ENCODE peak calls at places on chromosomes 16 and 17, in four cellular contexts. One of them, this sample, is unnamed.

GRCh38 chr17:75326587-75326955 is 37.3 kb upstream of the SLC25A19 start:
- DNase-seq in mucosa of descending colon: no peak
- DNase-seq in activated naive CD8-positive, alpha-beta T cell treated with anti-CD3 and anti-CD28 coated beads for 36 hours: no peak
- DNase-seq in heart right ventricle: no peak
- DNase-seq in this sample: no peak

GRCh38 chr16:50588276-50588675 is 40.1 kb downstream of the NKD1 start:
- DNase-seq in mucosa of descending colon: no peak
- DNase-seq in activated naive CD8-positive, alpha-beta T cell treated with anti-CD3 and anti-CD28 coated beads for 36 hours: no peak
- DNase-seq in heart right ventricle: no peak
- DNase-seq in this sample: no peak

GRCh38 chr17:42221886-42222745 is 27.8 kb upstream of the GHDC start:
- DNase-seq in mucosa of descending colon: peak; percentile 34
- DNase-seq in activated naive CD8-positive, alpha-beta T cell treated with anti-CD3 and anti-CD28 coated beads for 36 hours: peak; percentile 44
- DNase-seq in heart right ventricle: no peak
- DNase-seq in this sample: no peak

GRCh38 chr17:43723697-43724359 is 34.8 kb downstream of the SOST start:
- DNase-seq in mucosa of descending colon: no peak
- DNase-seq in activated naive CD8-positive, alpha-beta T cell treated with anti-CD3 and anti-CD28 coated beads for 36 hours: no peak
- DNase-seq in heart right ventricle: no peak
- DNase-seq in this sample: peak; percentile 84

GRCh38 chr17:19003543-19003965 is 1.0 kb downstream of the FAM83G start:
- DNase-seq in mucosa of descending colon: no peak
- DNase-seq in activated naive CD8-positive, alpha-beta T cell treated with anti-CD3 and anti-CD28 coated beads for 36 hours: no peak
- DNase-seq in heart right ventricle: no peak
- DNase-seq in this sample: peak; percentile 73

GRCh38 chr17:68288375-68288774 is 2.6 kb downstream of the SLC16A6 start:
- DNase-seq in mucosa of descending colon: no peak
- DNase-seq in activated naive CD8-positive, alpha-beta T cell treated with anti-CD3 and anti-CD28 coated beads for 36 hours: no peak
- DNase-seq in heart right ventricle: no peak
- DNase-seq in this sample: no peak

GRCh38 chr16:85554114-85554790 is 58.9 kb upstream of the GSE1 start:
- DNase-seq in mucosa of descending colon: peak; percentile 81
- DNase-seq in activated naive CD8-positive, alpha-beta T cell treated with anti-CD3 and anti-CD28 coated beads for 36 hours: peak; percentile 83
- DNase-seq in heart right ventricle: peak; percentile 82
- DNase-seq in this sample: no peak

GRCh38 chr17:7020894-7021664 is 1.8 kb upstream of the BCL6B start:
- DNase-seq in mucosa of descending colon: peak; percentile 9
- DNase-seq in activated naive CD8-positive, alpha-beta T cell treated with anti-CD3 and anti-CD28 coated beads for 36 hours: no peak
- DNase-seq in heart right ventricle: no peak
- DNase-seq in this sample: peak; percentile 53

GRCh38 chr17:13346081-13346533 is 255.6 kb downstream of the HS3ST3A1 start:
- DNase-seq in mucosa of descending colon: no peak
- DNase-seq in activated naive CD8-positive, alpha-beta T cell treated with anti-CD3 and anti-CD28 coated beads for 36 hours: no peak
- DNase-seq in heart right ventricle: no peak
- DNase-seq in this sample: no peak

GRCh38 chr17:76354747-76355310 is 1.1 kb upstream of the PRPSAP1 start:
- DNase-seq in mucosa of descending colon: no peak
- DNase-seq in activated naive CD8-positive, alpha-beta T cell treated with anti-CD3 and anti-CD28 coated beads for 36 hours: no peak
- DNase-seq in heart right ventricle: no peak
- DNase-seq in this sample: no peak

GRCh38 chr17:61218438-61218837 is 181.2 kb upstream of the TBX2 start:
- DNase-seq in mucosa of descending colon: no peak
- DNase-seq in activated naive CD8-positive, alpha-beta T cell treated with anti-CD3 and anti-CD28 coated beads for 36 hours: no peak
- DNase-seq in heart right ventricle: no peak
- DNase-seq in this sample: no peak

GRCh38 chr17:47704116-47704515 is 10.2 kb downstream of the TBKBP1 start:
- DNase-seq in mucosa of descending colon: no peak
- DNase-seq in activated naive CD8-positive, alpha-beta T cell treated with anti-CD3 and anti-CD28 coated beads for 36 hours: no peak
- DNase-seq in heart right ventricle: no peak
- DNase-seq in this sample: peak; percentile 69

GRCh38 chr17:1039511-1040215 is 42.7 kb downstream of the TIMM22 start:
- DNase-seq in mucosa of descending colon: peak; percentile 45
- DNase-seq in activated naive CD8-positive, alpha-beta T cell treated with anti-CD3 and anti-CD28 coated beads for 36 hours: no peak
- DNase-seq in heart right ventricle: peak; percentile 83
- DNase-seq in this sample: peak; percentile 88

GRCh38 chr16:17367932-17368331 is 102.8 kb downstream of the XYLT1 start:
- DNase-seq in mucosa of descending colon: peak; percentile 35
- DNase-seq in activated naive CD8-positive, alpha-beta T cell treated with anti-CD3 and anti-CD28 coated beads for 36 hours: no peak
- DNase-seq in heart right ventricle: no peak
- DNase-seq in this sample: no peak

GRCh38 chr17:57940217-57940616 is 15.0 kb downstream of the CUEDC1 start:
- DNase-seq in mucosa of descending colon: no peak
- DNase-seq in activated naive CD8-positive, alpha-beta T cell treated with anti-CD3 and anti-CD28 coated beads for 36 hours: no peak
- DNase-seq in heart right ventricle: no peak
- DNase-seq in this sample: no peak

GRCh38 chr16:75402821-75403475 is 30.4 kb downstream of the CFDP1 start:
- DNase-seq in mucosa of descending colon: peak; percentile 27
- DNase-seq in activated naive CD8-positive, alpha-beta T cell treated with anti-CD3 and anti-CD28 coated beads for 36 hours: no peak
- DNase-seq in heart right ventricle: no peak
- DNase-seq in this sample: no peak

GRCh38 chr16:81798311-81799137 is 19.4 kb downstream of the PLCG2 start:
- DNase-seq in mucosa of descending colon: no peak
- DNase-seq in activated naive CD8-positive, alpha-beta T cell treated with anti-CD3 and anti-CD28 coated beads for 36 hours: peak; percentile 50
- DNase-seq in heart right ventricle: no peak
- DNase-seq in this sample: no peak

GRCh38 chr16:1351215-1351581 is 480 bp downstream of the TSR3 start:
- DNase-seq in mucosa of descending colon: no peak
- DNase-seq in activated naive CD8-positive, alpha-beta T cell treated with anti-CD3 and anti-CD28 coated beads for 36 hours: no peak
- DNase-seq in heart right ventricle: no peak
- DNase-seq in this sample: no peak

GRCh38 chr17:68248199-68248825 is 469 bp downstream of the AMZ2 start:
- DNase-seq in mucosa of descending colon: peak; percentile 61
- DNase-seq in activated naive CD8-positive, alpha-beta T cell treated with anti-CD3 and anti-CD28 coated beads for 36 hours: no peak
- DNase-seq in heart right ventricle: no peak
- DNase-seq in this sample: no peak

GRCh38 chr17:45759761-45760160 is 24.4 kb upstream of the CRHR1 start:
- DNase-seq in mucosa of descending colon: no peak
- DNase-seq in activated naive CD8-positive, alpha-beta T cell treated with anti-CD3 and anti-CD28 coated beads for 36 hours: no peak
- DNase-seq in heart right ventricle: no peak
- DNase-seq in this sample: peak; percentile 0

GRCh38 chr17:48064638-48065037 is 16.5 kb downstream of the NFE2L1 start:
- DNase-seq in mucosa of descending colon: no peak
- DNase-seq in activated naive CD8-positive, alpha-beta T cell treated with anti-CD3 and anti-CD28 coated beads for 36 hours: no peak
- DNase-seq in heart right ventricle: no peak
- DNase-seq in this sample: no peak

GRCh38 chr16:1181715-1182671 is 29.1 kb downstream of the CACNA1H start:
- DNase-seq in mucosa of descending colon: peak; percentile 55
- DNase-seq in activated naive CD8-positive, alpha-beta T cell treated with anti-CD3 and anti-CD28 coated beads for 36 hours: no peak
- DNase-seq in heart right ventricle: peak; percentile 57
- DNase-seq in this sample: peak; percentile 98

GRCh38 chr17:27494192-27495091 is 38.2 kb downstream of the KSR1 start:
- DNase-seq in mucosa of descending colon: peak; percentile 88
- DNase-seq in activated naive CD8-positive, alpha-beta T cell treated with anti-CD3 and anti-CD28 coated beads for 36 hours: no peak
- DNase-seq in heart right ventricle: peak; percentile 23
- DNase-seq in this sample: peak; percentile 92

GRCh38 chr17:41777157-41777578 is 9.3 kb downstream of the JUP start:
- DNase-seq in mucosa of descending colon: no peak
- DNase-seq in activated naive CD8-positive, alpha-beta T cell treated with anti-CD3 and anti-CD28 coated beads for 36 hours: no peak
- DNase-seq in heart right ventricle: peak; percentile 79
- DNase-seq in this sample: peak; percentile 91

GRCh38 chr16:81650982-81651562 is 128.0 kb upstream of the PLCG2 start:
- DNase-seq in mucosa of descending colon: peak; percentile 62
- DNase-seq in activated naive CD8-positive, alpha-beta T cell treated with anti-CD3 and anti-CD28 coated beads for 36 hours: no peak
- DNase-seq in heart right ventricle: peak; percentile 87
- DNase-seq in this sample: peak; percentile 95

GRCh38 chr17:82230627-82231311 is 1.9 kb downstream of the SLC16A3 start:
- DNase-seq in mucosa of descending colon: peak; percentile 93
- DNase-seq in activated naive CD8-positive, alpha-beta T cell treated with anti-CD3 and anti-CD28 coated beads for 36 hours: peak; percentile 76
- DNase-seq in heart right ventricle: peak; percentile 88
- DNase-seq in this sample: peak; percentile 96

GRCh38 chr16:5504028-5504758 is 406.6 kb upstream of the EEF2KMT start:
- DNase-seq in mucosa of descending colon: no peak
- DNase-seq in activated naive CD8-positive, alpha-beta T cell treated with anti-CD3 and anti-CD28 coated beads for 36 hours: no peak
- DNase-seq in heart right ventricle: peak; percentile 5
- DNase-seq in this sample: peak; percentile 80

GRCh38 chr17:82400830-82401229 is 17.3 kb upstream of the HEXD start:
- DNase-seq in mucosa of descending colon: peak; percentile 51
- DNase-seq in activated naive CD8-positive, alpha-beta T cell treated with anti-CD3 and anti-CD28 coated beads for 36 hours: peak; percentile 64
- DNase-seq in heart right ventricle: no peak
- DNase-seq in this sample: peak; percentile 74